ENCODE peak calls at places on chromosome 5, in four cellular contexts. K is IMR-90, I is H9, W is neuronal stem cell. U is an unnamed sample.

GRCh38 chr5:88870280-88870679 is 12.7 kb downstream of the MEF2C start:
- DNase-seq in I (no peak), K (no peak), W (no peak), U (no peak)

GRCh38 chr5:2914991-2915484 is 163.6 kb upstream of the IRX2 start:
- DNase-seq in K (no peak), W (no peak), I (peak; percentile 75), U (peak; percentile 12)

GRCh38 chr5:150658699-150659265 is 2.3 kb upstream of the MYOZ3 start:
- DNase-seq in K (no peak), W (no peak), I (peak; percentile 24), U (no peak)

GRCh38 chr5:113112435-113112834 is 135.8 kb downstream of the DCP2 start:
- DNase-seq in W (no peak), K (peak; percentile 68), I (no peak), U (no peak)

GRCh38 chr5:151758141-151758429 is 346 bp downstream of the ATOX1 start:
- DNase-seq in I (no peak), W (no peak), K (no peak), U (no peak)

GRCh38 chr5:535781-536698 is 11.8 kb upstream of the SLC9A3 start:
- DNase-seq in W (no peak), K (no peak), I (no peak), U (no peak)

GRCh38 chr5:103519550-103519949 is 43.0 kb downstream of the NUDT12 start:
- DNase-seq in K (peak; percentile 8), W (no peak), I (peak; percentile 46), U (peak; percentile 31)

GRCh38 chr5:134242146-134242545 is 16.3 kb upstream of the PPP2CA start:
- DNase-seq in I (no peak), K (peak; percentile 99), W (no peak), U (no peak)

GRCh38 chr5:6424700-6425099 is 24.0 kb upstream of the UBE2QL1 start:
- DNase-seq in I (no peak), W (no peak), K (no peak), U (no peak)

GRCh38 chr5:41925555-41925946 is 470 bp downstream of the FBXO4 start:
- DNase-seq in K (peak; percentile 24), I (no peak), W (peak; percentile 9), U (no peak)

GRCh38 chr5:98519530-98519929 is 253.9 kb upstream of the RGMB start:
- DNase-seq in K (no peak), I (no peak), W (no peak), U (no peak)

GRCh38 chr5:81145329-81145728 is 87.8 kb upstream of the CKMT2 start:
- DNase-seq in I (no peak), W (no peak), K (no peak), U (no peak)

GRCh38 chr5:40776658-40776977 is 20.9 kb upstream of the TTC33 start:
- DNase-seq in I (no peak), K (no peak), W (no peak), U (no peak)

GRCh38 chr5:31023105-31023504 is 170.4 kb upstream of the CDH6 start:
- DNase-seq in W (no peak), K (peak; percentile 90), I (no peak), U (no peak)

GRCh38 chr5:154397652-154398406 is 48.0 kb upstream of the SAP30L start:
- DNase-seq in I (no peak), W (no peak), K (no peak), U (no peak)

GRCh38 chr5:110899566-110900412 is 161.0 kb downstream of the SLC25A46 start:
- DNase-seq in W (no peak), K (peak; percentile 72), I (no peak), U (peak; percentile 21)

GRCh38 chr5:148443998-148444397 is 60.2 kb downstream of the FBXO38 start:
- DNase-seq in W (peak; percentile 55), I (no peak), K (peak; percentile 78), U (peak; percentile 74)

GRCh38 chr5:85906460-85906859 is 711.3 kb upstream of the COX7C start:
- DNase-seq in W (no peak), I (no peak), K (no peak), U (no peak)

GRCh38 chr5:93252165-93252564 is 328.9 kb downstream of the NR2F1-AS1 start:
- DNase-seq in W (no peak), I (no peak), K (no peak), U (peak; percentile 34)

GRCh38 chr5:139190125-139190524 is 8.0 kb downstream of the SIL1 start:
- DNase-seq in K (peak; percentile 95), I (no peak), W (no peak), U (no peak)

GRCh38 chr5:115398726-115399125 is 102.3 kb upstream of the CCDC112 start:
- DNase-seq in I (no peak), W (no peak), K (peak; percentile 94), U (no peak)

GRCh38 chr5:145243016-145243415 is 592.1 kb downstream of the PRELID2 start:
- DNase-seq in I (no peak), W (peak; percentile 48), K (no peak), U (no peak)

GRCh38 chr5:117769877-117770276 is 1195.3 kb upstream of the SEMA6A start:
- DNase-seq in W (no peak), I (no peak), K (no peak), U (no peak)

GRCh38 chr5:31934156-31934555 is 240.0 kb downstream of the GOLPH3 start:
- DNase-seq in I (no peak), K (no peak), W (peak; percentile 43), U (peak; percentile 61)

GRCh38 chr5:4116834-4117233 is 521.2 kb downstream of the IRX1 start:
- DNase-seq in K (no peak), I (no peak), W (no peak), U (no peak)

GRCh38 chr5:108983456-108984092 is 235.9 kb downstream of the FER start:
- DNase-seq in W (no peak), K (peak; percentile 71), I (no peak), U (no peak)

GRCh38 chr5:179242676-179243075 is 102.6 kb downstream of the ADAMTS2 start:
- DNase-seq in K (no peak), I (peak; percentile 19), W (no peak), U (no peak)

GRCh38 chr5:69024241-69024651 is 69.6 kb upstream of the SLC30A5 start:
- DNase-seq in W (peak; percentile 26), I (peak; percentile 41), K (peak; percentile 42), U (peak; percentile 68)

GRCh38 chr5:136018814-136019777 is 9.7 kb upstream of the TGFBI start:
- DNase-seq in K (peak; percentile 99), I (no peak), W (no peak), U (no peak)
- H3K18ac ChIP-seq in K (peak overlapping the region; percentile 97), I (no peak overlapping the region), W (no peak overlapping the region), U (no peak overlapping the region)

DNA sequence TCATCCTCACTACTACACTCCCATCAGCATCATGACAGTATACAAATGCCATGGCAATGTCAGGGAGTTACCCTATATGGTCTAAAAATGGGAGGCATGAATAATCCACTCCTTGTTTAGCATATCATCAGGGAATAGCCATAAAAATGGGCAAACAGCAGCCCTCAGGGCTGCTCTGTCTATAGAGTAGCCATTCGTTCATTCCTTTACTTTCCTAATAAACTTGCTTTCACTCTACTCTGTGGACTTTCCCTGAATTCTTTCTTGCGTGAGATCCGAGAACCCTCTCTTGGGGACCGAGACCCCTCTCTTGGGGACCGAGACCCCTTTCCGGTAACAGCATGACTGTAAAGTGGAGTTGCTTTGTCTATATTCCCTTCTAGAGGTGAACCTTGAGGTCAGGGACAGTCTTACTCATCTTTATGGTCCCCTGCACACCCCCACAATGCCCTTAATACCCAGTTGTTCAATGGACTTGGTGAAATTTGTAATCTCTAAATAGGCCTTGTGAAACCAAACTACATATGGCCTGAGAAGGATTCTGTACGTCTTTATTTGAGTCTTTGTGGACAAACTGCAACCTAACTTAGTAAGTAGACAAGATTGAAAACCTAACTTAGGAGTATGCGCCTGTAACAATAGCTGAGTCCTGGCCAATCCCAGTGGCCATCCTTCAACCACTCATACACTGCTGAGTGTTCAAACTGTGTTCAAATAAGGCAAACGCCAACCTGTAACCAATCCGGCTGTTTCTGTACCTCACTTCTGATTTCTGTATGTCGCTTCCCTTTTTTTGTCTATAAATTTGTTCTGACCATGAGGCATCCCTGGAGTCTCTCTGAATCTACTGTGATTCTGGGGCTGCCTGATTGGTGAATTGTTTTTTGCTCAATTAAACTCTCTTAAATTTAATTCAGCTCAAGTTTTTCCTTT is 32.3 kb upstream of the UBTD2 start:
- DNase-seq in K (no peak), W (no peak), I (no peak), U (no peak)
- H3K18ac ChIP-seq in K (no peak overlapping the region), W (no peak overlapping the region), I (no peak overlapping the region), U (no peak overlapping the region)

GRCh38 chr5:74502479-74502950 is 138.0 kb downstream of the ENC1 start:
- DNase-seq in K (no peak), I (no peak), W (no peak), U (no peak)

GRCh38 chr5:74506119-74506518 is 134.4 kb downstream of the ENC1 start:
- DNase-seq in W (no peak), I (no peak), K (no peak), U (no peak)

GRCh38 chr5:74507596-74507995 is 132.9 kb downstream of the ENC1 start:
- DNase-seq in K (no peak), I (no peak), W (no peak), U (peak; percentile 89)

GRCh38 chr5:74501674-74502478 is 138.7 kb downstream of the ENC1 start:
- DNase-seq in W (no peak), I (no peak), K (no peak), U (no peak)

DNA sequence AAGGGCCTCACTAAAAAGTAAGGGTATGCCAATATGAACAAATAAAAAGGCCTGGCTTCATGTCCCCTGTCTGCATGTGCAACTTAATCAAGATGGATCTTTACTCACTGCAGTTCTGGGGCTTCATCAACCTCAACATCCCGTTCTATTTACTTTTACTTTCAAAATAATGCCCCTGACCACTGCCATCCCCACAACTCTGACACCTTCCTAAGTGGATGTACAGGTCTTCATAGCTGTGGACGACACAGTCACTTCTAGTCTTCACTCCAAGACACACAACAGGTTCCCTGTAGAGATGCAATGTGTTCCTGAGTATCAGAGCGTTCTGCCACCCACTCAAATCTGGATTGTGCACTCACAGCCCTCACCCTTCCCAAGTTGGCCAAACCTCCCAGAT is 136.1 kb downstream of the ENC1 start:
- DNase-seq in W (no peak), K (no peak), I (no peak), U (no peak)
- H3K18ac ChIP-seq in W (no peak overlapping the region), K (no peak overlapping the region), I (no peak overlapping the region), U (no peak overlapping the region)

DNA sequence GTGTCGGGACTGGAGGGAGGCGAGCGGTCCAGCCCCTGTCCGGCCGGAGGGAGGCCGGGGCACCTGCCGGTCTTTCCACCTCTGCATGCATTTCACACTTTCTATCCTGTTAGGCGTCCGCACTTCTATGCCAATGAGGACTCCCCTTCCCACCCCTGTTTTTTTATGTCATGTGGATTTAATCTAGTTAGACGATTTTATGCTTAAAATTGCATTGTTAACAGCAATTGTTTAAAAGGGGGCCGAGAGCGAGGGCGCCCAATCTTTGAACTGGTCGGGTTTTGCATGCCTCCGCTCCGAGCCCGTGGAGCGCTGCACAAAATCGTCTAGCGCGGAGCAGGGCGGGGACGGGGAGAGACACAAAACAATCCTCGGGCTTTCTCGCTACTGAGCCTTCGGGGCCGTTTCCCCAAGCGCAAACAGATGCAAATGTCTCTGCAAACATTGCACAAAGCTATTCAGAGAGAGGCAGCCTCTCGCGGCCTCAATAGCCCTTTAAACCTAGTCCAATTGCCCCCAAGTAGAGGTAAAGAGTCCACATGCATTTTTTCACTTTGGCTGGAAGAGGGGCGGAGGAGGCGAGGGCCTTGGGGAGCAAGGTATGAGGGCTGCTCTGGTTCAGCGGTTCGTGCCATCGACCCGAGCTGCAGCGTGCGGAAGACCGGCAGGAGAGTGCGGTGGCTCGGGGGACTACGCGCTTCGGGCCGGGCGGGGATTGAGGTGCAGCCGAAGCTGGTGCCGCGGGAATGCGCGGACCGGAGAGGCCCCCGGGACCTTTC is 37.5 kb upstream of the TIFAB start:
- DNase-seq in W (no peak), I (peak; percentile 59), K (no peak), U (no peak)
- H3K18ac ChIP-seq in W (peak overlapping the region; percentile 91), I (no peak overlapping the region), K (no peak overlapping the region), U (no peak overlapping the region)

GRCh38 chr5:149466457-149466972 is 84.7 kb downstream of the CSNK1A1 start:
- DNase-seq in W (no peak), K (peak; percentile 95), I (no peak), U (no peak)
- H3K18ac ChIP-seq in W (no peak overlapping the region), K (peak overlapping the region; percentile 72), I (no peak overlapping the region), U (no peak overlapping the region)

U was measured in mesendoderm.